ENCODE peak calls at places on chromosomes 1 and 21, in six cellular contexts. K, O, B, Q, X and W are unnamed samples.

GRCh38 chr1:86517336-86517735 is 29.5 kb upstream of the CLCA4 start:
- DNase-seq in K (no peak), O (peak; percentile 92), B (no peak), Q (no peak), X (no peak), W (peak; percentile 89)

GRCh38 chr21:33734326-33734725 is 92.0 kb downstream of the ITSN1 start:
- DNase-seq in K (no peak), O (no peak), B (no peak), Q (no peak), X (no peak), W (no peak)

GRCh38 chr1:12539705-12540579 is 78.1 kb downstream of the DHRS3 start:
- DNase-seq in K (no peak), O (no peak), B (peak; percentile 86), Q (peak; percentile 59), X (peak; percentile 57), W (peak; percentile 15)

GRCh38 chr1:208008534-208008933 is 97.6 kb upstream of the CD34 start:
- DNase-seq in K (no peak), O (no peak), B (no peak), Q (no peak), X (no peak), W (no peak)

GRCh38 chr1:23548704-23549143 is 10.6 kb downstream of the ID3 start:
- DNase-seq in K (no peak), O (no peak), B (peak; percentile 61), Q (peak; percentile 43), X (no peak), W (peak; percentile 24)

GRCh38 chr1:245334827-245335490 is 180.2 kb downstream of the KIF26B start:
- DNase-seq in K (no peak), O (no peak), B (no peak), Q (no peak), X (no peak), W (no peak)

GRCh38 chr21:35239811-35240219 is 190.7 kb upstream of the RUNX1 start:
- DNase-seq in K (no peak), O (no peak), B (peak; percentile 41), Q (no peak), X (no peak), W (no peak)

GRCh38 chr1:155856975-155857930 is at the start of gene GON4L:
- DNase-seq in K (peak; percentile 92), O (peak; percentile 89), B (peak; percentile 94), Q (peak; percentile 93), X (peak; percentile 92), W (peak; percentile 95)

GRCh38 chr1:161827786-161828185 is 61.7 kb downstream of the ATF6 start:
- DNase-seq in K (no peak), O (peak; percentile 11), B (peak; percentile 27), Q (no peak), X (no peak), W (peak; percentile 7)

GRCh38 chr21:27700974-27701614 is 734.2 kb upstream of the ADAMTS5 start:
- DNase-seq in K (peak; percentile 77), O (peak; percentile 74), B (peak; percentile 93), Q (peak; percentile 84), X (peak; percentile 87), W (peak; percentile 85)
- TF ChIP-seq CTCF in K (peak; percentile 87), O (peak; percentile 80), B (peak; percentile 75), Q (peak; percentile 90), X (peak; percentile 65), W (peak; percentile 86)

DNA sequence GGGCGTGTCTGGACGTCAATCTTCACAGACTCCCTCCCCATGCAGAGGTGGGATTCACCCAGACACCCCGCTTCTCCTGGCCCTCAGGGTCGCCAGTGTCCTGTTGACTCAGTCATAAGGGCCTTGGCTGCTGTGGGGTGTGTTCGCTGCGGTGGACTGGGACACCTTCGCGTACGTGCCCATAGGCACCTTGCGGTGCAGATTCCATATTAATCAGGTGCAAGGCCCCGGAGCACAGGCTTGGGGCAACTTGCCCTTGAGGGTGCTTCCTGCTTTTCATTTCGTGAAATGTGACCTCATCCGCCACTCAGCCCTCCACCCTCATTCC is 398 bp upstream of the SLC30A10 start:
- DNase-seq in K (no peak), O (no peak), B (no peak), Q (no peak), X (no peak), W (no peak)
- H3K4me3 ChIP-seq in K (no peak overlapping the region), O (no peak overlapping the region), B (no peak overlapping the region), Q (no peak overlapping the region), X (no peak overlapping the region), W (no peak overlapping the region)

GRCh38 chr1:168390261-168390660 is 109.6 kb downstream of the TBX19 start:
- DNase-seq in K (no peak), O (peak; percentile 49), B (no peak), Q (no peak), X (no peak), W (peak; percentile 38)

GRCh38 chr1:168391759-168392681 is 111.3 kb downstream of the TBX19 start:
- DNase-seq in K (no peak), O (peak; percentile 57), B (no peak), Q (peak; percentile 29), X (peak; percentile 18), W (peak; percentile 73)

GRCh38 chr1:168386492-168386891 is 105.8 kb downstream of the TBX19 start:
- DNase-seq in K (no peak), O (no peak), B (no peak), Q (no peak), X (no peak), W (no peak)

GRCh38 chr1:168387781-168388760 is 107.4 kb downstream of the TBX19 start:
- DNase-seq in K (no peak), O (no peak), B (no peak), Q (no peak), X (no peak), W (no peak)

GRCh38 chr1:168386949-168387586 is 106.4 kb downstream of the TBX19 start:
- DNase-seq in K (no peak), O (peak; percentile 87), B (peak; percentile 2), Q (peak; percentile 71), X (peak; percentile 54), W (peak; percentile 81)
- TF ChIP-seq CTCF in K (no peak), O (no peak), B (no peak), Q (peak; percentile 14), X (no peak), W (peak; percentile 46)

DNA sequence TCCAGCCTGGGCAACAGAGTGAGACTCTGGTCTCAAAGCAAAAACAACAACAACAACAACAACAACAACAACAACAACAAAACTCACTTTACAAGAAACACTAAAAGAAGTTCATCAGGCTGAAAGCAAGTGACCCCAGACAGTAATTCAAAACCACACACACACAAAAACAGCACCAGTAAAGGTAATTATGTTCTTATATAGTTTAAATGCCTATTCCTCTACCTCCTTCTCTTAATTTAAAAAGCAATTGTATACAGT is 1.7 kb downstream of the C1orf174 start:
- DNase-seq in K (no peak), O (no peak), B (no peak), Q (no peak), X (no peak), W (no peak)
- H3K4me3 ChIP-seq in K (peak overlapping the region; percentile 96), O (no peak overlapping the region), B (no peak overlapping the region), Q (no peak overlapping the region), X (no peak overlapping the region), W (no peak overlapping the region)

GRCh38 chr1:41261926-41262618 is 20.0 kb upstream of the SCMH1 start:
- DNase-seq in K (no peak), O (no peak), B (no peak), Q (no peak), X (no peak), W (no peak)
- TF ChIP-seq CTCF in K (no peak), O (no peak), B (no peak), Q (no peak), X (no peak), W (no peak)

GRCh38 chr1:228207851-228208821 is at the start of gene OBSCN:
- DNase-seq in K (no peak), O (no peak), B (no peak), Q (no peak), X (no peak), W (no peak)
- H3K4me3 ChIP-seq in K (no peak within 1 kb of the TSS), O (no peak within 1 kb of the TSS), B (no peak within 1 kb of the TSS), Q (no peak within 1 kb of the TSS), X (no peak within 1 kb of the TSS), W (no peak within 1 kb of the TSS)

GRCh38 chr1:145846191-145846590 is 761 bp downstream of the NUDT17 start:
- DNase-seq in K (peak; percentile 54), O (no peak), B (peak; percentile 54), Q (no peak), X (peak; percentile 23), W (peak; percentile 23)

GRCh38 chr1:145847827-145848226 is 2.4 kb downstream of the NUDT17 start:
- DNase-seq in K (no peak), O (no peak), B (no peak), Q (no peak), X (no peak), W (no peak)

GRCh38 chr1:145845144-145845513 is 301 bp upstream of the NUDT17 start:
- DNase-seq in K (no peak), O (no peak), B (no peak), Q (no peak), X (no peak), W (peak; percentile 4)

GRCh38 chr1:145845514-145846161 is at the start of gene NUDT17:
- DNase-seq in K (peak; percentile 78), O (peak; percentile 44), B (peak; percentile 80), Q (peak; percentile 82), X (peak; percentile 80), W (peak; percentile 70)

DNA sequence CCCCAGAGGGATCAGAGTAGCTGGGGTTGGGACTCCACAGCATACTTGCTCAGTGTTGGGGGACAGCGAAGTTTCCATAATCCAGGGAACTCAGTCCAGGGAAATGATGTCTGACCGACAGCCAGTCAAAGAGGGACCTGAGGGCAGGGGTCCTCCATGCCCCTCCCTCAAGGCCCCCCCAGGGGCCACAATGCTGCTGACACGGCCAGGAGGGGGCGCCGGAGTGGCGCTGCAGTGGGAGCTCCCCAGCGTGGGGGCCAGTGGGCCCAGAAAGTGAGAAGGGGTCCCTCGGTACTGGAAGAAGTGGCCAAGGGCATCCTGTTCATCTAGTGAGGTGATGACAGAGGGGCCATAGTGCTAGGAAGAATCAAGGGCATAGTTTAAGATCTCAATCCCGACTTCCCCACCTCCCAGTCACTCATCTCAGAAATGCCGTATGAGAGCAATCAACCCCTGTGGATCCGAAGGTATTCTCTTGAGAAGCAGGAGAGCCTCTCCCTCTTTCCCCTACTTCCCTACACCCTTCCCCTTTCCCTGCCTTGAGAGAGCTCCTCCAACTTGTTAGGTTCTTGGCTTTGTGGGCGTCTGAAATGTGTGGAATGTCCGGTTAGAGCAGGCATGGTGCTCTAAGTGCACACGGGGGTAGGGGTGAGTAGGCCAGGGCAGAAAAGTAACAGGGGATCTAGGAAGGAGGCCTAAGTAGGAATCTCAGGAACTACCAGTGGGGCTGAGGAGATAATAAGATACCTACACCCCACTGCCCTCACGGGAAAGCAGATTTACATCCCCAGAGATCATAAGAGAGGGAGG is 4.1 kb downstream of the NUDT17 start:
- DNase-seq in K (no peak), O (peak; percentile 59), B (peak; percentile 77), Q (no peak), X (no peak), W (peak; percentile 26)
- TF ChIP-seq CTCF in K (peak; percentile 49), O (peak; percentile 54), B (peak; percentile 65), Q (no peak), X (no peak), W (peak; percentile 43)

GRCh38 chr1:112493351-112493750 is 15.4 kb upstream of the WNT2B start:
- DNase-seq in K (no peak), O (no peak), B (no peak), Q (no peak), X (no peak), W (no peak)
- H3K4me3 ChIP-seq in K (no peak overlapping the region), O (no peak overlapping the region), B (no peak overlapping the region), Q (no peak overlapping the region), X (no peak overlapping the region), W (no peak overlapping the region)